ENCODE peak calls at places on chromosomes 12 and 14, in nine cellular contexts. One of them, this sample, is unnamed.

GRCh38 chr12:62332598-62332997 is 72.4 kb downstream of the USP15 start:
- DNase-seq in MV-4-11: no peak
- DNase-seq in osteocyte: no peak
- DNase-seq in CD8-positive, alpha-beta T cell: no peak
- DNase-seq in neural crest cell: no peak
- DNase-seq in stimulated activated CD4-positive, alpha-beta T cell treated with anti-CD3 and anti-CD28 coated beads, Interleukin-4, amount 100 ng/mL, for 48 hours: no peak
- DNase-seq in left cardiac atrium: no peak
- DNase-seq in GM06990: no peak
- DNase-seq in posterior cingulate gyrus: no peak
- DNase-seq in this sample: no peak

GRCh38 chr14:58243790-58244555 is 670 bp upstream of the PSMA3 start:
- DNase-seq in MV-4-11: peak; percentile 74
- DNase-seq in osteocyte: no peak
- DNase-seq in CD8-positive, alpha-beta T cell: no peak
- DNase-seq in neural crest cell: no peak
- DNase-seq in stimulated activated CD4-positive, alpha-beta T cell treated with anti-CD3 and anti-CD28 coated beads, Interleukin-4, amount 100 ng/mL, for 48 hours: no peak
- DNase-seq in left cardiac atrium: no peak
- DNase-seq in GM06990: no peak
- DNase-seq in posterior cingulate gyrus: no peak
- DNase-seq in this sample: no peak

GRCh38 chr14:89422181-89422951 is 5.3 kb upstream of the FOXN3 start:
- DNase-seq in MV-4-11: no peak
- DNase-seq in osteocyte: no peak
- DNase-seq in CD8-positive, alpha-beta T cell: no peak
- DNase-seq in neural crest cell: no peak
- DNase-seq in stimulated activated CD4-positive, alpha-beta T cell treated with anti-CD3 and anti-CD28 coated beads, Interleukin-4, amount 100 ng/mL, for 48 hours: peak; percentile 43
- DNase-seq in left cardiac atrium: no peak
- DNase-seq in GM06990: no peak
- DNase-seq in posterior cingulate gyrus: no peak
- DNase-seq in this sample: no peak

GRCh38 chr14:63647696-63648410 is 6.2 kb upstream of the WDR89 start:
- DNase-seq in MV-4-11: no peak
- DNase-seq in osteocyte: no peak
- DNase-seq in CD8-positive, alpha-beta T cell: no peak
- DNase-seq in neural crest cell: no peak
- DNase-seq in stimulated activated CD4-positive, alpha-beta T cell treated with anti-CD3 and anti-CD28 coated beads, Interleukin-4, amount 100 ng/mL, for 48 hours: no peak
- DNase-seq in left cardiac atrium: no peak
- DNase-seq in GM06990: no peak
- DNase-seq in posterior cingulate gyrus: no peak
- DNase-seq in this sample: no peak

GRCh38 chr14:76644875-76645518 is 116.3 kb upstream of the VASH1 start:
- DNase-seq in MV-4-11: peak; percentile 23
- DNase-seq in osteocyte: no peak
- DNase-seq in CD8-positive, alpha-beta T cell: no peak
- DNase-seq in neural crest cell: peak; percentile 63
- DNase-seq in stimulated activated CD4-positive, alpha-beta T cell treated with anti-CD3 and anti-CD28 coated beads, Interleukin-4, amount 100 ng/mL, for 48 hours: no peak
- DNase-seq in left cardiac atrium: no peak
- DNase-seq in GM06990: peak; percentile 11
- DNase-seq in posterior cingulate gyrus: peak; percentile 47
- DNase-seq in this sample: no peak

GRCh38 chr12:109744991-109745942 is 31.6 kb downstream of the FAM222A start:
- DNase-seq in MV-4-11: peak; percentile 72
- DNase-seq in osteocyte: no peak
- DNase-seq in CD8-positive, alpha-beta T cell: no peak
- DNase-seq in neural crest cell: no peak
- DNase-seq in stimulated activated CD4-positive, alpha-beta T cell treated with anti-CD3 and anti-CD28 coated beads, Interleukin-4, amount 100 ng/mL, for 48 hours: no peak
- DNase-seq in left cardiac atrium: no peak
- DNase-seq in GM06990: no peak
- DNase-seq in posterior cingulate gyrus: peak; percentile 3
- DNase-seq in this sample: peak; percentile 9

GRCh38 chr14:77088219-77088618 is 9.8 kb upstream of the CIPC start:
- DNase-seq in MV-4-11: no peak
- DNase-seq in osteocyte: no peak
- DNase-seq in CD8-positive, alpha-beta T cell: no peak
- DNase-seq in neural crest cell: no peak
- DNase-seq in stimulated activated CD4-positive, alpha-beta T cell treated with anti-CD3 and anti-CD28 coated beads, Interleukin-4, amount 100 ng/mL, for 48 hours: no peak
- DNase-seq in left cardiac atrium: no peak
- DNase-seq in GM06990: no peak
- DNase-seq in posterior cingulate gyrus: no peak
- DNase-seq in this sample: no peak

GRCh38 chr12:52081263-52081733 is 1.8 kb downstream of the SMIM41 start:
- DNase-seq in MV-4-11: peak; percentile 40
- DNase-seq in osteocyte: no peak
- DNase-seq in CD8-positive, alpha-beta T cell: peak; percentile 37
- DNase-seq in neural crest cell: no peak
- DNase-seq in stimulated activated CD4-positive, alpha-beta T cell treated with anti-CD3 and anti-CD28 coated beads, Interleukin-4, amount 100 ng/mL, for 48 hours: no peak
- DNase-seq in left cardiac atrium: no peak
- DNase-seq in GM06990: peak; percentile 61
- DNase-seq in posterior cingulate gyrus: no peak
- DNase-seq in this sample: no peak

GRCh38 chr12:120264511-120265202 is 873 bp downstream of the PXN start:
- DNase-seq in MV-4-11: no peak
- DNase-seq in osteocyte: no peak
- DNase-seq in CD8-positive, alpha-beta T cell: peak; percentile 35
- DNase-seq in neural crest cell: no peak
- DNase-seq in stimulated activated CD4-positive, alpha-beta T cell treated with anti-CD3 and anti-CD28 coated beads, Interleukin-4, amount 100 ng/mL, for 48 hours: no peak
- DNase-seq in left cardiac atrium: no peak
- DNase-seq in GM06990: no peak
- DNase-seq in posterior cingulate gyrus: no peak
- DNase-seq in this sample: no peak

GRCh38 chr12:118680361-118680963 is 300.9 kb upstream of the SRRM4 start:
- DNase-seq in MV-4-11: peak; percentile 86
- DNase-seq in osteocyte: no peak
- DNase-seq in CD8-positive, alpha-beta T cell: no peak
- DNase-seq in neural crest cell: peak; percentile 17
- DNase-seq in stimulated activated CD4-positive, alpha-beta T cell treated with anti-CD3 and anti-CD28 coated beads, Interleukin-4, amount 100 ng/mL, for 48 hours: no peak
- DNase-seq in left cardiac atrium: no peak
- DNase-seq in GM06990: no peak
- DNase-seq in posterior cingulate gyrus: no peak
- DNase-seq in this sample: peak; percentile 25

GRCh38 chr12:89244536-89244935 is 107.8 kb downstream of the DUSP6 start:
- DNase-seq in MV-4-11: peak; percentile 97
- DNase-seq in osteocyte: no peak
- DNase-seq in CD8-positive, alpha-beta T cell: peak; percentile 21
- DNase-seq in neural crest cell: no peak
- DNase-seq in stimulated activated CD4-positive, alpha-beta T cell treated with anti-CD3 and anti-CD28 coated beads, Interleukin-4, amount 100 ng/mL, for 48 hours: no peak
- DNase-seq in left cardiac atrium: no peak
- DNase-seq in GM06990: peak; percentile 48
- DNase-seq in posterior cingulate gyrus: no peak
- DNase-seq in this sample: no peak

GRCh38 chr12:131129839-131130238 is 176.1 kb downstream of the ADGRD1 start:
- DNase-seq in MV-4-11: peak; percentile 30
- DNase-seq in osteocyte: peak; percentile 78
- DNase-seq in CD8-positive, alpha-beta T cell: no peak
- DNase-seq in neural crest cell: no peak
- DNase-seq in stimulated activated CD4-positive, alpha-beta T cell treated with anti-CD3 and anti-CD28 coated beads, Interleukin-4, amount 100 ng/mL, for 48 hours: no peak
- DNase-seq in left cardiac atrium: no peak
- DNase-seq in GM06990: no peak
- DNase-seq in posterior cingulate gyrus: no peak
- DNase-seq in this sample: no peak

GRCh38 chr12:67634167-67634793 is 14.3 kb upstream of the DYRK2 start:
- DNase-seq in MV-4-11: peak; percentile 19
- DNase-seq in osteocyte: no peak
- DNase-seq in CD8-positive, alpha-beta T cell: no peak
- DNase-seq in neural crest cell: no peak
- DNase-seq in stimulated activated CD4-positive, alpha-beta T cell treated with anti-CD3 and anti-CD28 coated beads, Interleukin-4, amount 100 ng/mL, for 48 hours: no peak
- DNase-seq in left cardiac atrium: no peak
- DNase-seq in GM06990: no peak
- DNase-seq in posterior cingulate gyrus: no peak
- DNase-seq in this sample: no peak

GRCh38 chr12:91419809-91420208 is 237.2 kb upstream of the DCN start:
- DNase-seq in MV-4-11: no peak
- DNase-seq in osteocyte: no peak
- DNase-seq in CD8-positive, alpha-beta T cell: no peak
- DNase-seq in neural crest cell: no peak
- DNase-seq in stimulated activated CD4-positive, alpha-beta T cell treated with anti-CD3 and anti-CD28 coated beads, Interleukin-4, amount 100 ng/mL, for 48 hours: no peak
- DNase-seq in left cardiac atrium: no peak
- DNase-seq in GM06990: no peak
- DNase-seq in posterior cingulate gyrus: no peak
- DNase-seq in this sample: no peak

GRCh38 chr14:50785506-50786063 is 45.4 kb downstream of the NIN start:
- DNase-seq in MV-4-11: no peak
- DNase-seq in osteocyte: no peak
- DNase-seq in CD8-positive, alpha-beta T cell: no peak
- DNase-seq in neural crest cell: no peak
- DNase-seq in stimulated activated CD4-positive, alpha-beta T cell treated with anti-CD3 and anti-CD28 coated beads, Interleukin-4, amount 100 ng/mL, for 48 hours: no peak
- DNase-seq in left cardiac atrium: no peak
- DNase-seq in GM06990: no peak
- DNase-seq in posterior cingulate gyrus: no peak
- DNase-seq in this sample: no peak

GRCh38 chr12:132593938-132594358 is 16.4 kb downstream of the LRCOL1 start:
- DNase-seq in MV-4-11: peak; percentile 56
- DNase-seq in osteocyte: peak; percentile 91
- DNase-seq in CD8-positive, alpha-beta T cell: peak; percentile 37
- DNase-seq in neural crest cell: peak; percentile 89
- DNase-seq in stimulated activated CD4-positive, alpha-beta T cell treated with anti-CD3 and anti-CD28 coated beads, Interleukin-4, amount 100 ng/mL, for 48 hours: peak; percentile 16
- DNase-seq in left cardiac atrium: peak; percentile 95
- DNase-seq in GM06990: peak; percentile 48
- DNase-seq in posterior cingulate gyrus: peak; percentile 58
- DNase-seq in this sample: peak; percentile 85

GRCh38 chr12:31288381-31288780 is 37.6 kb downstream of the SINHCAF start:
- DNase-seq in MV-4-11: no peak
- DNase-seq in osteocyte: no peak
- DNase-seq in CD8-positive, alpha-beta T cell: no peak
- DNase-seq in neural crest cell: no peak
- DNase-seq in stimulated activated CD4-positive, alpha-beta T cell treated with anti-CD3 and anti-CD28 coated beads, Interleukin-4, amount 100 ng/mL, for 48 hours: no peak
- DNase-seq in left cardiac atrium: no peak
- DNase-seq in GM06990: no peak
- DNase-seq in posterior cingulate gyrus: no peak
- DNase-seq in this sample: no peak

GRCh38 chr12:113057565-113058485 is 1.3 kb downstream of the DTX1 start:
- DNase-seq in MV-4-11: no peak
- DNase-seq in osteocyte: no peak
- DNase-seq in CD8-positive, alpha-beta T cell: no peak
- DNase-seq in neural crest cell: no peak
- DNase-seq in stimulated activated CD4-positive, alpha-beta T cell treated with anti-CD3 and anti-CD28 coated beads, Interleukin-4, amount 100 ng/mL, for 48 hours: no peak
- DNase-seq in left cardiac atrium: no peak
- DNase-seq in GM06990: no peak
- DNase-seq in posterior cingulate gyrus: no peak
- DNase-seq in this sample: no peak

GRCh38 chr12:116604151-116604550 is 45.0 kb downstream of the MAP1LC3B2 start:
- DNase-seq in MV-4-11: no peak
- DNase-seq in osteocyte: no peak
- DNase-seq in CD8-positive, alpha-beta T cell: no peak
- DNase-seq in neural crest cell: no peak
- DNase-seq in stimulated activated CD4-positive, alpha-beta T cell treated with anti-CD3 and anti-CD28 coated beads, Interleukin-4, amount 100 ng/mL, for 48 hours: no peak
- DNase-seq in left cardiac atrium: no peak
- DNase-seq in GM06990: no peak
- DNase-seq in posterior cingulate gyrus: no peak
- DNase-seq in this sample: no peak

GRCh38 chr12:11794311-11794710 is 144.8 kb downstream of the ETV6 start:
- DNase-seq in MV-4-11: no peak
- DNase-seq in osteocyte: no peak
- DNase-seq in CD8-positive, alpha-beta T cell: no peak
- DNase-seq in neural crest cell: no peak
- DNase-seq in stimulated activated CD4-positive, alpha-beta T cell treated with anti-CD3 and anti-CD28 coated beads, Interleukin-4, amount 100 ng/mL, for 48 hours: no peak
- DNase-seq in left cardiac atrium: no peak
- DNase-seq in GM06990: no peak
- DNase-seq in posterior cingulate gyrus: no peak
- DNase-seq in this sample: no peak

GRCh38 chr14:69860221-69860620 is 19.0 kb upstream of the SMOC1 start:
- DNase-seq in MV-4-11: no peak
- DNase-seq in osteocyte: peak; percentile 72
- DNase-seq in CD8-positive, alpha-beta T cell: no peak
- DNase-seq in neural crest cell: no peak
- DNase-seq in stimulated activated CD4-positive, alpha-beta T cell treated with anti-CD3 and anti-CD28 coated beads, Interleukin-4, amount 100 ng/mL, for 48 hours: no peak
- DNase-seq in left cardiac atrium: no peak
- DNase-seq in GM06990: no peak
- DNase-seq in posterior cingulate gyrus: no peak
- DNase-seq in this sample: no peak

GRCh38 chr12:131929530-131930456 is 717 bp downstream of the PUS1 start:
- DNase-seq in MV-4-11: no peak
- DNase-seq in osteocyte: no peak
- DNase-seq in CD8-positive, alpha-beta T cell: peak; percentile 49
- DNase-seq in neural crest cell: peak; percentile 29
- DNase-seq in stimulated activated CD4-positive, alpha-beta T cell treated with anti-CD3 and anti-CD28 coated beads, Interleukin-4, amount 100 ng/mL, for 48 hours: no peak
- DNase-seq in left cardiac atrium: no peak
- DNase-seq in GM06990: peak; percentile 67
- DNase-seq in posterior cingulate gyrus: no peak
- DNase-seq in this sample: no peak

GRCh38 chr12:56034586-56035332 is 7.0 kb upstream of the RPS26 start:
- DNase-seq in MV-4-11: no peak
- DNase-seq in osteocyte: no peak
- DNase-seq in CD8-positive, alpha-beta T cell: peak; percentile 56
- DNase-seq in neural crest cell: no peak
- DNase-seq in stimulated activated CD4-positive, alpha-beta T cell treated with anti-CD3 and anti-CD28 coated beads, Interleukin-4, amount 100 ng/mL, for 48 hours: no peak
- DNase-seq in left cardiac atrium: no peak
- DNase-seq in GM06990: no peak
- DNase-seq in posterior cingulate gyrus: no peak
- DNase-seq in this sample: no peak

GRCh38 chr12:92462049-92462448 is 240.7 kb upstream of the PLEKHG7 start:
- DNase-seq in MV-4-11: peak; percentile 89
- DNase-seq in osteocyte: no peak
- DNase-seq in CD8-positive, alpha-beta T cell: no peak
- DNase-seq in neural crest cell: no peak
- DNase-seq in stimulated activated CD4-positive, alpha-beta T cell treated with anti-CD3 and anti-CD28 coated beads, Interleukin-4, amount 100 ng/mL, for 48 hours: no peak
- DNase-seq in left cardiac atrium: no peak
- DNase-seq in GM06990: peak; percentile 71
- DNase-seq in posterior cingulate gyrus: no peak
- DNase-seq in this sample: no peak

GRCh38 chr14:89417469-89418225 is 614 bp upstream of the FOXN3 start:
- DNase-seq in MV-4-11: peak; percentile 79
- DNase-seq in osteocyte: no peak
- DNase-seq in CD8-positive, alpha-beta T cell: peak; percentile 70
- DNase-seq in neural crest cell: peak; percentile 38
- DNase-seq in stimulated activated CD4-positive, alpha-beta T cell treated with anti-CD3 and anti-CD28 coated beads, Interleukin-4, amount 100 ng/mL, for 48 hours: peak; percentile 43
- DNase-seq in left cardiac atrium: peak; percentile 62
- DNase-seq in GM06990: peak; percentile 82
- DNase-seq in posterior cingulate gyrus: peak; percentile 32
- DNase-seq in this sample: no peak

GRCh38 chr14:33966276-33966675 is 15.4 kb upstream of the EGLN3 start:
- DNase-seq in MV-4-11: no peak
- DNase-seq in osteocyte: no peak
- DNase-seq in CD8-positive, alpha-beta T cell: no peak
- DNase-seq in neural crest cell: no peak
- DNase-seq in stimulated activated CD4-positive, alpha-beta T cell treated with anti-CD3 and anti-CD28 coated beads, Interleukin-4, amount 100 ng/mL, for 48 hours: no peak
- DNase-seq in left cardiac atrium: no peak
- DNase-seq in GM06990: no peak
- DNase-seq in posterior cingulate gyrus: no peak
- DNase-seq in this sample: no peak